ENCODE peak calls at places on chromosomes 1 and 21, in ten cellular contexts. Z is HFF-Myc, C is bronchial epithelial cell, N is fibroblast of lung, O is tibial nerve, B is AG09309, K is GM12864, A is cardiac fibroblast, Q is PC-9, T is body of pancreas. F is an unnamed sample.

GRCh38 chr1:29306471-29307140 is 70.3 kb downstream of the PTPRU start:
- DNase-seq in O (no peak), B (no peak), Z (no peak), C (no peak), T (no peak), Q (no peak), N (no peak), K (no peak), A (no peak), F (no peak)

GRCh38 chr1:12499574-12500245 is 118.3 kb downstream of the DHRS3 start:
- DNase-seq in N (no peak), C (no peak), Q (no peak), T (no peak), Z (no peak), A (no peak), O (no peak), B (no peak), K (no peak), F (no peak)

GRCh38 chr1:1153874-1154273 is 19.8 kb upstream of the TTLL10 start:
- DNase-seq in T (no peak), C (no peak), A (peak), Q (no peak), N (peak), Z (no peak), O (no peak), B (no peak), K (no peak), F (no peak)

GRCh38 chr1:111481387-111482221 is 7.8 kb downstream of the C1orf162 start:
- DNase-seq in Q (peak), A (peak), C (peak), K (no peak), O (peak), T (peak), B (no peak), Z (peak), N (peak), F (no peak)

GRCh38 chr1:212514056-212514614 is 81.4 kb downstream of the NENF start:
- DNase-seq in A (peak), O (no peak), T (peak), B (no peak), K (no peak), Z (peak), C (peak), N (peak), Q (peak), F (peak)

GRCh38 chr1:212410231-212410825 is 4.4 kb downstream of the PACC1 start:
- DNase-seq in A (no peak), Q (no peak), Z (no peak), N (no peak), C (no peak), K (no peak), O (no peak), T (no peak), B (no peak), F (no peak)

GRCh38 chr1:53380296-53380695 is 52.4 kb upstream of the LRP8 start:
- DNase-seq in O (no peak), B (no peak), A (no peak), K (no peak), N (no peak), Q (no peak), C (no peak), Z (no peak), T (no peak), F (no peak)

GRCh38 chr1:54160351-54160750 is 7.6 kb upstream of the CDCP2 start:
- DNase-seq in K (no peak), A (no peak), O (no peak), C (no peak), N (no peak), Z (no peak), T (no peak), B (no peak), Q (no peak), F (no peak)

GRCh38 chr1:188958461-188959115 is 1519.1 kb downstream of the BRINP3 start:
- DNase-seq in Q (no peak), N (no peak), A (peak), B (no peak), C (no peak), Z (no peak), T (no peak), K (no peak), O (no peak), F (no peak)

GRCh38 chr1:32960819-32961355 is 3.7 kb downstream of the RNF19B start:
- DNase-seq in N (no peak), Q (no peak), A (no peak), Z (no peak), C (no peak), B (no peak), T (no peak), K (no peak), O (no peak), F (no peak)

GRCh38 chr1:245182028-245182427 is 27.2 kb downstream of the KIF26B start:
- DNase-seq in A (no peak), Q (no peak), Z (no peak), K (no peak), T (no peak), B (no peak), N (no peak), C (no peak), O (no peak), F (no peak)

GRCh38 chr1:177567393-177567792 is 396.6 kb downstream of the BRINP2 start:
- DNase-seq in O (no peak), B (no peak), Z (no peak), Q (no peak), T (no peak), C (peak), A (peak), N (peak), K (no peak), F (no peak)

GRCh38 chr1:51936531-51936930 is 54.0 kb downstream of the RAB3B start:
- DNase-seq in A (peak), K (no peak), Z (no peak), Q (no peak), O (no peak), B (no peak), T (no peak), C (peak), N (peak), F (no peak)

GRCh38 chr1:24929091-24929875 is 793 bp downstream of the RUNX3 start:
- DNase-seq in B (no peak), K (no peak), A (no peak), Q (no peak), C (no peak), Z (no peak), N (no peak), T (no peak), O (no peak), F (no peak)

GRCh38 chr1:23799570-23800395 is 771 bp downstream of the GALE start:
- DNase-seq in A (peak), N (peak), Q (peak), C (peak), K (no peak), Z (no peak), O (no peak), B (no peak), T (peak), F (peak)

GRCh38 chr1:7479544-7479943 is 291.6 kb upstream of the VAMP3 start:
- DNase-seq in O (no peak), Q (no peak), Z (no peak), K (no peak), A (no peak), N (no peak), C (no peak), T (no peak), B (no peak), F (no peak)

GRCh38 chr1:9668080-9668479 is 16.5 kb downstream of the PIK3CD start:
- DNase-seq in Q (no peak), C (no peak), B (no peak), Z (no peak), T (no peak), N (no peak), A (no peak), K (no peak), O (no peak), F (no peak)

GRCh38 chr1:203274603-203275381 is 30.5 kb upstream of the BTG2 start:
- DNase-seq in Q (no peak), O (no peak), C (peak), A (no peak), Z (no peak), B (no peak), K (no peak), N (no peak), T (peak), F (no peak)

DNA sequence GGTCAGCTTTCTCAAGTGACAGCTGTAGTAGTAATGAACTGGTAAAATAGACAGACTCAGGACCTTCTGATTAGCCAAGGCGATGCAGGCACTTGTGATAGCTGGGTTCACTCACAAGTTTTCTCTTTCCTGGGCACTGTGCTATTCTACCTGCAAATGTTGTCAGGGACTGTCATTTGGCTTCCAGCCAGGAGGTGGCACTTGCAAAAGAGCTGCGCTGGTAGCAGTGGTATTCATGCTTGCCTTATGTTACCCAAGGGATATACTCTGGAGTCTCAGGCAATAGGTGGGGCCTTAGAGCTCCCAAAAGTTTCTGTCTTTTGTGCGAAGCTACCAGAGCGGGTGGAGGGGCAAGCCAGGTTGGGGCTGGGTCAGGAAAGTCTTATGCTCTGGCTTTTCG is 23.5 kb downstream of the IFI44 start:
- DNase-seq in K (no peak), C (no peak), N (no peak), B (no peak), Z (no peak), T (no peak), A (no peak), Q (no peak), O (no peak), F (no peak)
- TF ChIP-seq CTCF in K (peak), C (no peak), N (no peak), B (no peak), Z (no peak), T (no peak), A (no peak), Q (no peak), O (no peak), F (no peak)

GRCh38 chr1:92483442-92484170 is 3.1 kb downstream of the GFI1 start:
- DNase-seq in Z (no peak), A (no peak), T (peak), Q (peak), C (no peak), N (no peak), B (no peak), O (no peak), K (no peak), F (no peak)
- H3K4me3 ChIP-seq in Z (no peak), A (peak), T (no peak), Q (peak), C (no peak), N (no peak), B (no peak), O (peak), K (peak), F (no peak)

DNA sequence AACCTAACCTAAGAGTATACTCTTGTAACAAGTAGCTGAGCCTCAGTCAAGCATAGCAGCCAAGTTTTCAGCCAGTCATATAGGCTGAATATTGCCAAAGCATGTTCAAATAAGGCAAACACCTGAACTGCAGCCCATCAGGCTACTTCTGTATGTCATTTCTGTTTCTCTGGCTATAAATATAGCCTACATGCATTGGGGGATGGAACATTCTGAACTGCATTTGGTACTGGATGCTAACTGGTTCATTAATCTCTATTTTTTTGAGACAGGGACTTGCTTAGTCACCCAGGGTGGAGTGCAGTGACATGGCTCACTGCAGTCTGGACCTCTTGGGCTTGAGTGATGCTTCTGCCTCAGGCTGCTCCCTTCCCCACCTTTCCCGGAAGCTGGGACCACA is 37.3 kb downstream of the MAST2 start:
- DNase-seq in N (no peak), B (no peak), C (no peak), Q (no peak), A (no peak), K (peak), Z (no peak), O (no peak), T (no peak), F (no peak)
- TF ChIP-seq CTCF in N (no peak), B (no peak), C (no peak), Q (no peak), A (no peak), K (no peak), Z (no peak), O (no peak), T (no peak), F (no peak)

DNA sequence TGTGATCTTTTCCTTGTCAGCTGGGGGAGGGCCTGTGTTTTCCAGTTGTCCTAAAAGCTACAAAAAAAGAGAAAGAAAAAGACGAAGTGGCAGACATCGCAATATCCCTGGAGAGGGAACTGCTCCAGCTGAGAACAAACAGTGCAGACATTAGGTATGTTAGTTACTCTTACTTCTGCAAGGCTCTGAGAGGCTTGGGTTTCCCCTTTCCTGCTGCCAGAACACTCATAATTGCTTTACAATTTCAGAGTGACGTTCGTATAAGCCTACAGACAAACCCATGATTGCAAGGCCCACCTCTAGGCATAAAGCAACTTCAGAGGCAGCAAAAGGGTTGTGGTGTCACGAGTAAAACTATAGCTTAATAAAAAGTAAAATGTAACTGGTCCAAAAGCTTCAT is 31.1 kb downstream of the CD160 start:
- DNase-seq in Q (no peak), N (no peak), K (no peak), T (no peak), Z (no peak), A (no peak), B (no peak), C (no peak), O (no peak), F (no peak)
- H3K4me3 ChIP-seq in Q (no peak), N (no peak), K (no peak), T (no peak), Z (no peak), A (no peak), B (no peak), C (no peak), O (no peak), F (no peak)

GRCh38 chr1:15038232-15039016 is 115.1 kb upstream of the TMEM51 start:
- DNase-seq in B (no peak), A (peak), K (no peak), O (no peak), Z (no peak), N (peak), T (no peak), C (peak), Q (peak), F (no peak)
- TF ChIP-seq CTCF in B (peak), A (no peak), K (peak), O (no peak), Z (peak), N (peak), T (no peak), C (peak), Q (peak), F (peak)

DNA sequence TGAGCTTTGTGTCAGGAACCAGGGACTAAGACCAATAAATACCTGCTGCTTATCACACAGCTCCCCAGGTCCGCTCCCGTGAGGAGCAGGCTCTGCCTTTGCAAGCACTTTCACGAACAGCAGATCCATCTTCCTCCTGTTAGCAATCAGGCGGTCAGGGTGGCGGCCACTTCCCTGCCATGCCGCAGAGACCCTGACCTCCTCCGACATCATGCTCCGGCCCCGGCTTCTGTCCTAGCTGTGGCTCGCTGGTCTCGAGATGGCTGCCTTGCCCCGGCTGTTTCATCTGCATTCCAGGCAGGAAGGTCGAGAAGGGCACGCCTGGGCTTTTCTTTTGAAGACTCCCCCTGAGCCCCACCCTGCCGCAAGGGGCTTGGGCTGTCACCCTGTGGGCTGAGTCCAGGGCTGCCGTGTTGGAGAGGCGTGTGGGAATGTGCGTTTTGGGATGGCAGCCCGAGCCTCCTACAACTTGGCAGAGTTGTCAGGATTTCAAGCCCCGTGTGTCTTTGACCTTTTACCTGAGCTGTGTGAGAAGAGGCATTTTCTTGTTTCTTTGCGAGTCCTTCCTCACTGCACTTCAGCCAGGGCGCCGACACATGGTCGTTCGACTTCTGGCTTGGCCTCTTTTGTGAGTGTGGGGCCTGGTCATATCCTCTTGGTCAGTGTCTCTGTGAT is 59.5 kb downstream of the AGPAT3 start:
- DNase-seq in Z (no peak), K (no peak), B (no peak), Q (no peak), C (no peak), A (no peak), T (no peak), O (no peak), N (no peak), F (no peak)
- H3K4me3 ChIP-seq in Z (no peak), K (no peak), B (no peak), Q (no peak), C (no peak), A (no peak), T (no peak), O (no peak), N (no peak), F (peak)

GRCh38 chr1:63678200-63678599 is 85.0 kb downstream of the PGM1 start:
- DNase-seq in C (no peak), B (no peak), T (no peak), O (no peak), N (no peak), K (no peak), Q (no peak), Z (no peak), A (no peak), F (no peak)
- TF ChIP-seq CTCF in C (no peak), B (no peak), T (no peak), O (no peak), N (no peak), K (no peak), Q (no peak), Z (no peak), A (no peak), F (no peak)

DNA sequence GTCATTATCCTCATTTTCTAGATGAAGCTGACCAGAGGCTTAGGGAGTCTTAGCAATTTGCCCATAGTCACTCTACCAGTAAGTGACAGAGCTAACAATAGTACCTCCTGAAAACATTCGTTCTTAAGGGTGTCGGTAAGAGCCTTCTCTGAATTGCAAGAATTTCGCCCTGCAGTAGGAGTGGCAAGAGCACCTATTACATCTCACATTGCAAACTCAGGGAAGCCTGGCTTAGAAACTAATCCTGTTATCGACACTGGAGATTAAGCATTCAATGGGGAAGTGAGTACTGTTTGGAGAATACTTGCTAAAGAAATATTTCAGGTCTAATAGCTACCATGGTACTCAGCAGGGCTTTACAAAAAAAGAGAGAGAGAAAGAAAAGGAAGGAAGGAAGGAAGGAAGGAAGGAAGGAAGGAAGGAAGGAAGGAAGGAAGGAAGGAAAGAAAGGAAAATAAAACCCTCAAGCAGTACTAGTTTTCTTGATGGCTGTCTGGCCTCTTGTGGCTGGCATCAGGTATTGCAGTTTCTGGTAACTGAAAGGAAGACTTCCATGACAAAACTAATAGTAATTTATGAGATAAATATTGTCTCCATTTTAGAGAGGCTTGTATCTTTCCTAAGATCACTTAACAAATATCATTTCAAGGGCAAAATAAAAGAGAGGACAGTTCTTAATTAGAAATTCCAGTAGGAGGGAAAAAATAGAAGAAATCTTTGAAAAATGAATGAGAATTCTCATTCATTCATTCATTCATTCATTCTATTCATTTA is 10.4 kb downstream of the C1orf226 start:
- DNase-seq in C (peak), B (no peak), N (peak), T (peak), Q (no peak), A (peak), K (no peak), O (no peak), Z (no peak), F (no peak)
- H3K4me3 ChIP-seq in C (no peak), B (no peak), N (no peak), T (no peak), Q (no peak), A (no peak), K (no peak), O (no peak), Z (no peak), F (no peak)

F was measured in epithelial cell of proximal tubule.